ENCODE peak calls at places on chromosomes 12 and 14, in four cellular contexts. F, C, S and K are unnamed samples.

GRCh38 chr12:124489220-124489619 is 78.2 kb downstream of the NCOR2 start:
- DNase-seq in F (no peak), S (no peak), C (no peak), K (peak; percentile 9)

GRCh38 chr12:89349814-89350213 is 2.5 kb downstream of the DUSP6 start:
- DNase-seq in F (no peak), S (no peak), C (peak; percentile 76), K (peak; percentile 61)

GRCh38 chr12:659090-659683 is 4.1 kb downstream of the NINJ2 start:
- DNase-seq in C (no peak), S (no peak), F (no peak), K (no peak)

GRCh38 chr12:50786498-50787231 is 22.8 kb downstream of the ATF1 start:
- DNase-seq in F (no peak), S (no peak), C (peak; percentile 98), K (no peak)

GRCh38 chr14:24298892-24299254 is 707 bp downstream of the DHRS1 start:
- DNase-seq in S (no peak), F (no peak), C (peak; percentile 72), K (peak; percentile 41)

GRCh38 chr12:27561535-27562350 is 37.7 kb downstream of the PPFIBP1 start:
- DNase-seq in F (no peak), C (no peak), S (no peak), K (no peak)

GRCh38 chr14:53093206-53093605 is 59.9 kb downstream of the DDHD1 start:
- DNase-seq in F (no peak), S (no peak), C (no peak), K (no peak)

GRCh38 chr14:31000629-31001338 is 24.7 kb upstream of the AP4S1 start:
- DNase-seq in C (no peak), F (no peak), S (no peak), K (no peak)

GRCh38 chr12:105799103-105799502 is 339.7 kb downstream of the NUAK1 start:
- DNase-seq in C (no peak), S (no peak), F (no peak), K (no peak)

GRCh38 chr12:71551529-71551928 is 111.9 kb downstream of the LGR5 start:
- DNase-seq in F (no peak), C (peak; percentile 16), S (no peak), K (no peak)

GRCh38 chr12:13383379-13383778 is 186.9 kb downstream of the EMP1 start:
- DNase-seq in F (no peak), S (no peak), C (no peak), K (no peak)

GRCh38 chr12:54968181-54968730 is 16.3 kb downstream of the TESPA1 start:
- DNase-seq in C (no peak), F (no peak), S (no peak), K (no peak)

GRCh38 chr12:79844693-79845092 is 90.2 kb downstream of the PPP1R12A start:
- DNase-seq in F (no peak), C (peak; percentile 93), S (no peak), K (no peak)

GRCh38 chr12:64459388-64460024 is 7.6 kb downstream of the TBK1 start:
- DNase-seq in S (no peak), F (peak; percentile 12), C (no peak), K (no peak)

DNA sequence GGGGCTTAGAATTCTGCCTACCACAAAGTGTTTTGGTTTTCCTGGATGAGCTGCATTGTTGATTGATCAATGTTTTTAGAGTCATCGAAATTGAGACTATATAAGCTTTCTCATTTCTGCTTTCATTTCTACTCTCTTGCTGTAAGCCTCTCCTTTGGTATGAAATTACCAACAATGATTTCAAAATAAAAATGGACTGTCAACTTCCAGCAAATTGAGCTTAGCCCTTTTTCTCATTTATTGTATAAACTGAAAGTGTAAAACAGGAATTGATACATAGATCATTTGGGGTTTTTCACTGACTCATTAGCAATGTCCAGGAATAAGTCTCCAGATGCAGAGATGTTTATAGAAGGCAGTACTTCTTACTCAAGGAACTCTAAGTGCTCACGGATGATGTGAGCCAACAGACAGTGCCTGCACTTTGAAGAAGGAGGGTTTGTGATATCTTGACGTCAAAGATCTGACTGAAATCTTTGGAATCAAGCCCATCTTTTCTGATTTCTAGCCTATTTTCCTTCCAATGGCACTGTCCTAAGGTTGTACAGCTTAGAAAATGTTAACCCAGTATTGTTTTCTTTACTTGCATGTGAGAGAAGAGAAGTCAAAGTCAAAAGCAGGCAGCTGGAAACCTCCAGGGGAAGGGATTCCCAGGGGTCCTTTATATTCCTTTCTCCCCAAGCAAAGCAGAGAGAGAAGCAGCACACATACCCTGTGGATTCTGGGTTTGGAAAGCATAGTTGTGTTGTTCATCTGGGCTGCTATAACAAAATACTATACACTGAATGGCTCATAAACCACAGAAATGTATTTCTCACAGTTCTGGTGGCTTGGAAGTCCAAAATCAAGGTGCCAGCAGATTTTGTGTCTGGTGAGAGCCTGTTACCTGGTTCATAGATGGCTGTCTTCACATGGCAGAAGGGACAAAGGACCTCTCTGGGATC is 19.8 kb upstream of the PCNX1 start:
- DNase-seq in C (peak; percentile 80), S (no peak), F (no peak), K (no peak)
- H3K4me3 ChIP-seq in C (no peak overlapping the region), S (peak overlapping the region; percentile 34), F (peak overlapping the region; percentile 2), K (no peak overlapping the region)

DNA sequence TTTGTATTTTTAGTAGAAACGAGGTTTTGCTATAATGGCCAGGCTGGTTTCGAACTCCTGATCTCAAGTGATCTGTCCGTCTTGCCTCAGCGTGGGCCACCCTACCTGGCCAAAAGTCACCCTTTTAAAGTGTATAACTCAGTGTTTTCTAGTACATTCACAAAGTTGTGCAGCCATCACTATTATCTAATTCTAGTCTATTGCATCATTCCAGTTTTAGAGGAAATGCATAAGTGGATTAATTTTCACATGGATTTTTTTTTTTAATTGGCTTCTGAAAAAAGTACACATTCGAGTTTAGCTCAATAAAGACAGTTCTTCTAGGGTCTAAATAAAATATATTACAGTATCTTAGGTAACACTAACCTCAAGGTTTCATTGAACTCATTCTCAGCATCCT is 3.7 kb downstream of the DEPDC4 start:
- DNase-seq in F (no peak), C (no peak), S (no peak), K (no peak)
- H3K27ac ChIP-seq in F (no peak overlapping the region), C (no peak overlapping the region), S (no peak overlapping the region), K (no peak overlapping the region)

GRCh38 chr14:77100961-77101360 is 2.9 kb downstream of the CIPC start:
- DNase-seq in S (no peak), C (no peak), F (no peak), K (no peak)

GRCh38 chr14:77097006-77097688 is 911 bp upstream of the CIPC start:
- DNase-seq in F (no peak), C (peak; percentile 8), S (no peak), K (no peak)

GRCh38 chr14:77098470-77099353 is 654 bp downstream of the CIPC start:
- DNase-seq in C (no peak), S (no peak), F (no peak), K (peak; percentile 66)

GRCh38 chr14:77097689-77098469 is at the start of gene CIPC:
- DNase-seq in S (peak; percentile 92), C (peak; percentile 94), F (peak; percentile 99), K (peak; percentile 100)

DNA sequence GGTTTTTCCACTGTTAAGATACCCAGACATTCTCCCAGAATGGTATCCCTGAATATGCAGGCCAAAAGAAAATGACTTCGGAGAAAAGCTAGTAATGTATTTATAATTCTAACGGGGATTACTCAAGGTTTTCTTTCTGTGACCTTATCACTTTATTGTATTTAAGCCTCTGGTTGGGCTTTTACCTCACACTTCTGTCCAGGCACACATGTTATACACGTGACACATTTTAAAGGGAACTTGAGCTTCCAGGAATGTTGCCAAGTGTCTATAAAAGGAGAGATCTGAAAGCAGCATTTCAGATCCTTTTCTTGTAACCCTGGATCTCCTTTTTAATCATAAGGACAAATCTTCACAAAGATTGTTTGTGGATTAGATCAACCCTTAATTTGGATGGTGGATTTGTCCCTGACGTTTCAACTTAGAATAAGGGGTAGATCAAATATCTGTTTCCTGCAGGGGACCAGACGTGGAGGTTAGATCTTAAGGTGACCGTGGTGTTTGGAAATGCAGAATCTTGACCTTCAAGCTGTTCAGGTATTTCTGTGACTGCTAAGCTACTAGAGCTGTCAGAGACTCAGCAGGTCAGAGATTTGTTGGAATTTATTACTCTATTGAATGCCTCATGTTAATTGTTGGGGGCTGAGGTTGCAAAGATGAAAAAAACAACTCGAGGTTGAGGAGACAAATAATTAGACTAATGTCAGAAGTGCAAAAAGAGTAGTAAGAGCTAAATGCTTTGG is 1.5 kb downstream of the CIPC start:
- DNase-seq in C (peak; percentile 58), S (no peak), F (no peak), K (no peak)
- H3K4me3 ChIP-seq in C (no peak overlapping the region), S (no peak overlapping the region), F (no peak overlapping the region), K (peak overlapping the region; percentile 59)

GRCh38 chr12:18246057-18246456 is 15.3 kb upstream of the PIK3C2G start:
- DNase-seq in C (no peak), S (no peak), F (no peak), K (no peak)

GRCh38 chr12:18239561-18239960 is 21.8 kb upstream of the PIK3C2G start:
- DNase-seq in F (no peak), S (no peak), C (no peak), K (no peak)

GRCh38 chr12:18242380-18243089 is 18.8 kb upstream of the PIK3C2G start:
- DNase-seq in S (no peak), F (no peak), C (no peak), K (no peak)

GRCh38 chr12:18243238-18243637 is 18.1 kb upstream of the PIK3C2G start:
- DNase-seq in C (no peak), F (no peak), S (no peak), K (no peak)
- H3K27ac ChIP-seq in C (no peak overlapping the region), F (no peak overlapping the region), S (no peak overlapping the region), K (no peak overlapping the region)

GRCh38 chr12:112126916-112127315 is 1.6 kb downstream of the TRAFD1 start:
- DNase-seq in S (no peak), C (peak; percentile 29), F (no peak), K (no peak)
- H3K4me3 ChIP-seq in S (peak overlapping the region; percentile 97), C (no peak overlapping the region), F (no peak overlapping the region), K (no peak overlapping the region)

DNA sequence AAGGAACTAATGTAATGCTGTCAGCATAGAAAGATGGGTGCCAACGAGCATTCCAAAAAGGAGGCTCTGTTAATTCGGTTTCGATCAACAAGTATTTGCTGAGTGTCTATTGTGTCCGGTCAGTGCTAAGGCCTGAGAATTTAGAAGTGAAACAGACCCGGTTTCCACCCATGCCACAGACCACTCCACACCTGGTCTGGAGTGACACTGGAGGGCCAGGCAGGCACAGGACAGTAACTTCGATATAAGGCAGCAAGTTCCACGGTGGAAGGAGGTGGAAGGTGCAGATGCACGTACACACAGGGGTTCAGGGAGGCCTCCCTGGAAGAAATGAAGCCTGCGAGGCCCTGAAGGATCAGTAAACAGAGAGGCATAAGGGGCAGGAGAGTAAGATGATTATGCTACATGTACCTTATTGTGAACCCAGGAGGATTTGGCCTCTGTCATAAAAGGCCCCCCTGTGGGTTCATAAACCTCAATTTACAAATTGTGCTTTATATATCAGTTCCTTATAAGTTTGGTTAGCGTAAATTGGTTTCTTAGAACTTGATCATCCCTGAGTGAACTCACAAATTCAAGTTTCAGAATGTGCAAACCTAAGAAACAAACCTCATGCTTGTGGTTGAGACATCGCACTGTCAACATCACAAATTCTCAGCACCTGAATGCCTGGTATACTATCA is 25.9 kb downstream of the SSH1 start:
- DNase-seq in S (no peak), C (no peak), F (no peak), K (no peak)
- H3K27ac ChIP-seq in S (no peak overlapping the region), C (peak overlapping the region; percentile 99), F (no peak overlapping the region), K (peak overlapping the region; percentile 79)

GRCh38 chr14:105117710-105118385 is 50.7 kb downstream of the JAG2 start:
- DNase-seq in F (no peak), C (no peak), S (no peak), K (no peak)
- H3K4me3 ChIP-seq in F (no peak overlapping the region), C (no peak overlapping the region), S (no peak overlapping the region), K (no peak overlapping the region)

DNA sequence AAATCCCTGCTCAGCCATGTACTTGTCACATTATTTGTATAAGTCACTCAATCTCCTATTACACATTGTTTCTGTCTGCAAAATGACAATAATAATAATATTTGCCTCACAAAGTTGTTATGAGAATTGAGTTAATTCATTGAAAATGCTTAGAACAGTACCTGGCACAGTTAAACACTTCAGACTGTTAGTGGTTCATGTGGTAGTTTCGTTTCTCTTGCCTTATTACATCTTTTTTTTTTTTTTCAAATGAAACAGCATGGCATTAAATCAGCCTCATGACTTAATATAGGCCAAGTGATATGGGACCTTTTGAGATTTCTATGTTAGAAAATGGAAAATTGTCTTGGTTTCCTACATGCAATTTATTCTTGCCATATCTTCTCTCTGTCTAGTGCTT is 71.0 kb upstream of the CRY1 start:
- DNase-seq in F (no peak), S (no peak), C (no peak), K (no peak)
- H3K27ac ChIP-seq in F (no peak overlapping the region), S (no peak overlapping the region), C (no peak overlapping the region), K (no peak overlapping the region)